ENCODE peak calls at places on chromosomes 12 and 14, in four cellular contexts. N, Z, S and B are unnamed samples.

GRCh38 chr12:2233034-2233433 is 180.2 kb downstream of the CACNA1C start:
- DNase-seq in S (no peak), N (no peak), Z (no peak), B (no peak)

GRCh38 chr12:48033451-48033850 is 29.2 kb upstream of the COL2A1 start:
- DNase-seq in N (no peak), S (no peak), Z (no peak), B (no peak)

GRCh38 chr14:92644166-92644565 is 104.3 kb downstream of the LGMN start:
- DNase-seq in S (no peak), Z (no peak), N (no peak), B (no peak)

GRCh38 chr14:100105357-100106169 is 40.3 kb downstream of the EVL start:
- DNase-seq in Z (no peak), N (no peak), S (no peak), B (no peak)

GRCh38 chr14:99562848-99563748 is 40.9 kb downstream of the CCDC85C start:
- DNase-seq in Z (peak), S (no peak), N (peak), B (peak)

GRCh38 chr14:75559451-75560187 is 18.8 kb upstream of the FLVCR2 start:
- DNase-seq in N (no peak), S (no peak), Z (no peak), B (no peak)

GRCh38 chr14:81009339-81009738 is 53.9 kb downstream of the TSHR start:
- DNase-seq in N (no peak), Z (peak), S (no peak), B (no peak)

GRCh38 chr12:100404769-100405407 is 48.0 kb downstream of the SLC17A8 start:
- DNase-seq in N (peak), S (peak), Z (peak), B (peak)

DNA sequence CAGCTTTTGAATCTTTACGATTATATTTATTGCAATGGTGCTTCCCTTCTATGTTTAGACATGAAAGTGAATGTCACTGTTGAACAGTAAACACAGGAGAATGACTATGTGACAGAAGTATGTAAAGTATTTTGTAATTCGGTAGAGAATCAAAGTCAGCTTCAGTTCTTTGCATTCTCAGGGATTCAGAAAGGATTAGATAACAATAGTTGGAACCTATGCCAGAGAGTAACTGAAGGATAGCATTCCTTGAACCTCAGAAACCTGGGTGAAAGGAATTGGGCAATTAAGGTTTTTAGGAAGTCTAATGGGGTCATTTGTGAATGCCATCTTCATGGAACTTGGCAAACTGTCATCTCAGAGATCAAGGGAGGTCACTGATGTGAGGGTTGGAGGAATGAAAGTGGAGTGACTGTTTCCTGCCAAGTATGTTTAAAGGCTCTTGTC is 305.3 kb upstream of the DDHD1 start:
- DNase-seq in Z (no peak), S (no peak), N (peak), B (no peak)
- TF ChIP-seq TARDBP in Z (no peak), S (no peak), N (peak), B (no peak)

GRCh38 chr12:99235381-99235780 is 412.2 kb upstream of the GARIN6 start:
- DNase-seq in Z (no peak), N (no peak), S (no peak), B (no peak)
- TF ChIP-seq FOXK2 in Z (no peak), N (no peak), S (no peak), B (no peak)

GRCh38 chr12:46788247-46788887 is 37.4 kb downstream of the SLC38A4 start:
- DNase-seq in S (no peak), Z (no peak), N (no peak), B (no peak)
- TF ChIP-seq TARDBP in S (no peak), Z (no peak), N (no peak), B (no peak)

GRCh38 chr14:35504260-35504659 is 29.7 kb upstream of the INSM2 start:
- DNase-seq in Z (no peak), N (peak), S (no peak), B (no peak)
- TF ChIP-seq FOXK2 in Z (no peak), N (no peak), S (no peak), B (no peak)

GRCh38 chr12:98594050-98594853 is 766 bp downstream of the SLC25A3 start:
- DNase-seq in N (no peak), Z (peak), S (no peak), B (no peak)
- TF ChIP-seq TARDBP in N (no peak), Z (no peak), S (no peak), B (no peak)

GRCh38 chr12:53950441-53950781 is 4.3 kb upstream of the HOXC12 start:
- DNase-seq in Z (peak), N (no peak), S (no peak), B (no peak)

GRCh38 chr12:53951577-53952334 is 2.9 kb upstream of the HOXC12 start:
- DNase-seq in S (no peak), Z (no peak), N (no peak), B (no peak)

GRCh38 chr12:53948650-53949593 is 5.8 kb upstream of the HOXC12 start:
- DNase-seq in N (peak), S (no peak), Z (peak), B (no peak)

GRCh38 chr12:53950789-53951576 is 3.7 kb upstream of the HOXC12 start:
- DNase-seq in S (no peak), N (peak), Z (no peak), B (no peak)

GRCh38 chr12:53949631-53950440 is 4.9 kb upstream of the HOXC12 start:
- DNase-seq in N (peak), S (no peak), Z (peak), B (peak)
- TF ChIP-seq FOXK2 in N (no peak), S (no peak), Z (no peak), B (no peak)